ENCODE peak calls at places on chromosomes 1 and 21, in four cellular contexts. One of them, this sample, is unnamed.

GRCh38 chr1:231933711-231934626 is 307.4 kb downstream of the DISC1 start:
- DNase-seq in left ventricle myocardium inferior: no peak
- DNase-seq in mucosa of descending colon: peak
- DNase-seq in body of pancreas: no peak
- DNase-seq in this sample: no peak

GRCh38 chr1:54850082-54850730 is 36.8 kb downstream of the DHCR24 start:
- DNase-seq in left ventricle myocardium inferior: no peak
- DNase-seq in mucosa of descending colon: no peak
- DNase-seq in body of pancreas: no peak
- DNase-seq in this sample: no peak

GRCh38 chr1:215022723-215023122 is 59.8 kb upstream of the KCNK2 start:
- DNase-seq in left ventricle myocardium inferior: no peak
- DNase-seq in mucosa of descending colon: no peak
- DNase-seq in body of pancreas: no peak
- DNase-seq in this sample: no peak

GRCh38 chr1:191699343-191699742 is 458.9 kb upstream of the RGS18 start:
- DNase-seq in left ventricle myocardium inferior: no peak
- DNase-seq in mucosa of descending colon: no peak
- DNase-seq in body of pancreas: no peak
- DNase-seq in this sample: no peak

GRCh38 chr21:21159253-21159899 is 161.2 kb downstream of the NCAM2 start:
- DNase-seq in left ventricle myocardium inferior: no peak
- DNase-seq in mucosa of descending colon: no peak
- DNase-seq in body of pancreas: no peak
- DNase-seq in this sample: no peak

GRCh38 chr1:77473690-77474089 is 191.9 kb downstream of the AK5 start:
- DNase-seq in left ventricle myocardium inferior: no peak
- DNase-seq in mucosa of descending colon: no peak
- DNase-seq in body of pancreas: no peak
- DNase-seq in this sample: no peak

GRCh38 chr1:63628607-63629006 is 35.4 kb downstream of the PGM1 start:
- DNase-seq in left ventricle myocardium inferior: no peak
- DNase-seq in mucosa of descending colon: no peak
- DNase-seq in body of pancreas: no peak
- DNase-seq in this sample: no peak

GRCh38 chr1:32448773-32449456 is 16.0 kb upstream of the ZBTB8B start:
- DNase-seq in left ventricle myocardium inferior: no peak
- DNase-seq in mucosa of descending colon: no peak
- DNase-seq in body of pancreas: no peak
- DNase-seq in this sample: peak

GRCh38 chr1:203915811-203916210 is 54.4 kb downstream of the SNRPE start:
- DNase-seq in left ventricle myocardium inferior: no peak
- DNase-seq in mucosa of descending colon: no peak
- DNase-seq in body of pancreas: no peak
- DNase-seq in this sample: no peak

GRCh38 chr1:44543064-44543815 is 131.0 kb downstream of the TMEM53 start:
- DNase-seq in left ventricle myocardium inferior: no peak
- DNase-seq in mucosa of descending colon: no peak
- DNase-seq in body of pancreas: peak
- DNase-seq in this sample: no peak

GRCh38 chr1:69738458-69738857 is 170.7 kb downstream of the LRRC7 start:
- DNase-seq in left ventricle myocardium inferior: no peak
- DNase-seq in mucosa of descending colon: no peak
- DNase-seq in body of pancreas: no peak
- DNase-seq in this sample: no peak

GRCh38 chr1:172040466-172040865 is 199.2 kb downstream of the DNM3 start:
- DNase-seq in left ventricle myocardium inferior: no peak
- DNase-seq in mucosa of descending colon: no peak
- DNase-seq in body of pancreas: no peak
- DNase-seq in this sample: no peak

GRCh38 chr1:109500886-109501285 is 7.0 kb downstream of the CYB561D1 start:
- DNase-seq in left ventricle myocardium inferior: no peak
- DNase-seq in mucosa of descending colon: peak
- DNase-seq in body of pancreas: no peak
- DNase-seq in this sample: no peak

GRCh38 chr1:109501644-109502367 is 7.7 kb downstream of the AMIGO1 start:
- DNase-seq in left ventricle myocardium inferior: no peak
- DNase-seq in mucosa of descending colon: no peak
- DNase-seq in body of pancreas: no peak
- DNase-seq in this sample: no peak

GRCh38 chr1:109499081-109499480 is 5.2 kb downstream of the CYB561D1 start:
- DNase-seq in left ventricle myocardium inferior: no peak
- DNase-seq in mucosa of descending colon: no peak
- DNase-seq in body of pancreas: no peak
- DNase-seq in this sample: no peak

GRCh38 chr1:109498161-109498801 is 4.4 kb downstream of the CYB561D1 start:
- DNase-seq in left ventricle myocardium inferior: no peak
- DNase-seq in mucosa of descending colon: no peak
- DNase-seq in body of pancreas: no peak
- DNase-seq in this sample: peak

DNA sequence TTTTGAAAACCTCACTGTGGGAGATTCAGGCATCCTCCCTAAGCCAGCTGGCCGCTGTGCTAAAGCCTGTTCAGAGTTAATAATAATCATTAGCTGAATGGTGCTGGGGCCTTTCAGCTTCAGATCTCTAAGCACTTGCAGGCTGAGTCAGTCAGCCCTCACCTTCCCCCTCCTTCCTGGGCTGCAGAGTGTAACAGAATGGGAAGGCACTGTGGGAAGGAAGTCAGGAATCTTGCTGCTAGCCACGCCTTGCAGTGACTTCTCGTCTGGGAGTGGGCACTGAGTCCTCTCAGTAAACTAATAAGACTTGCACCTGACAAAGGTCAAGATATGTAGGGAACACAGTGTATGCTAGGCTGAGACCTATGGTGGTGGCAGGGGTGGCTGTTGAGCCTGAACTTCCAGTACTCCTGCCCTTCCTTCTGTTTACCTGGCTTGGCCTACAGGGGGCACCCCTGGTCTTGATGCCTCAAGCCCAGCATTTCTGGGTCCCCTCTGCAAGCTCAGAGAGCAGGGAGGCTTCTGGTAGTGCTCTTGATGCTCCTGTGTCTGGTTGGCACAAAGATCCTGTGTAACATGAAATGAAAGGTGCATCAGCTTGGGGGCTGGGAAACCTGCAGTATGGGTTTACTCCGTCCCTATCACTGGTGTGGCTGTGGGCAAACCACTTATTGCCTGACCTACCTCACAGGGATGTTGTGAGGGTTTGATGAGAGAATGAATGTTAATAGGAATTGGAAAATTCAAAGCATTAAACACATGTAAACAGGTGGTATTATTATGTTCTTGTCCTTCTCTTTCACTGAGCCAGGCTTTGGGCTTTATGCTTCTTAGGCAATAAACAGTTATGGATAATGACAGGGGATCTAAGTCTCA is 6.0 kb downstream of the CYB561D1 start:
- DNase-seq in left ventricle myocardium inferior: no peak
- DNase-seq in mucosa of descending colon: peak
- DNase-seq in body of pancreas: peak
- DNase-seq in this sample: peak
- TF ChIP-seq CTCF in left ventricle myocardium inferior: peak
- TF ChIP-seq CTCF in mucosa of descending colon: peak
- TF ChIP-seq CTCF in body of pancreas: peak
- TF ChIP-seq CTCF in this sample: peak

GRCh38 chr1:51088474-51088873 is 13.6 kb upstream of the C1orf185 start:
- DNase-seq in left ventricle myocardium inferior: no peak
- DNase-seq in mucosa of descending colon: no peak
- DNase-seq in body of pancreas: no peak
- DNase-seq in this sample: no peak
- TF ChIP-seq CTCF in left ventricle myocardium inferior: no peak
- TF ChIP-seq CTCF in mucosa of descending colon: no peak
- TF ChIP-seq CTCF in body of pancreas: no peak
- TF ChIP-seq CTCF in this sample: peak

GRCh38 chr1:177561436-177561835 is 390.7 kb downstream of the BRINP2 start:
- DNase-seq in left ventricle myocardium inferior: no peak
- DNase-seq in mucosa of descending colon: no peak
- DNase-seq in body of pancreas: no peak
- DNase-seq in this sample: no peak
- TF ChIP-seq CTCF in left ventricle myocardium inferior: no peak
- TF ChIP-seq CTCF in mucosa of descending colon: no peak
- TF ChIP-seq CTCF in body of pancreas: no peak
- TF ChIP-seq CTCF in this sample: no peak

DNA sequence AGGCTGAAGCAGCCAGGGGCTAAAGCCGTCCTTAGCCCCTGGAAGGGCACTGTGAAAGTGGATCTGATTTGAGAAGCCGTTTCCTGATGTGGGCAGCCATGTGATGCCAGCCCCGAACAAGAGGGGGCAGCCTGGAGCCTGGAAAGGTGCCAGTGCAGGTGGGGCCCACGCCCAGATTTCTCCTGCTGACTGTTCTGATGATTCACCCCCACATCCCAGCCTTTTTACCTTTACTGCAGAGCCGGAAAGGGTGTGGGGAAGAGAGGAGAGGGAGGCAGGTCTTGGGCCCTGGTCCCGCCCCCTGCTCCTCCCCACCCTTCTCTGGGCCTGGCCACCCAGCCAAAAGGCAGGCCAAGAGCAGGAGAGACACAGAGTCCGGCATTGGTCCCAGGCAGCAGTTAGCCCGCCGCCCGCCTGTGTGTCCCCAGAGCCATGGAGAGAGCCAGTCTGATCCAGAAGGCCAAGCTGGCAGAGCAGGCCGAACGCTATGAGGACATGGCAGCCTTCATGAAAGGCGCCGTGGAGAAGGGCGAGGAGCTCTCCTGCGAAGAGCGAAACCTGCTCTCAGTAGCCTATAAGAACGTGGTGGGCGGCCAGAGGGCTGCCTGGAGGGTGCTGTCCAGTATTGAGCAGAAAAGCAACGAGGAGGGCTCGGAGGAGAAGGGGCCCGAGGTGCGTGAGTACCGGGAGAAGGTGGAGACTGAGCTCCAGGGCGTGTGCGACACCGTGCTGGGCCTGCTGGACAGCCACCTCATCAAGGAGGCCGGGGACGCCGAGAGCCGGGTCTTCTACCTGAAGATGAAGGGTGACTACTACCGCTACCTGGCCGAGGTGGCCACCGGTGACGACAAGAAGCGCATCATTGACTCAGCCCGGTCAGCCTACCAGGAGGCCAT is at the start of gene SFN:
- DNase-seq in left ventricle myocardium inferior: no peak
- DNase-seq in mucosa of descending colon: peak
- DNase-seq in body of pancreas: peak
- DNase-seq in this sample: no peak
- TF ChIP-seq CTCF in left ventricle myocardium inferior: no peak
- TF ChIP-seq CTCF in mucosa of descending colon: peak
- TF ChIP-seq CTCF in body of pancreas: peak
- TF ChIP-seq CTCF in this sample: peak

This sample was measured in cardiac muscle cell.